ENCODE peak calls at places on chromosomes 6 and 20, in five cellular contexts. S is transverse colon, Y is left lung, A is heart right ventricle, I is esophagus muscularis mucosa. M is an unnamed sample.

GRCh38 chr6:105808571-105808970 is 277.6 kb upstream of the PRDM1 start:
- DNase-seq in S (no peak), Y (no peak), A (no peak), I (no peak), M (no peak)

GRCh38 chr20:57325632-57326356 is 3.8 kb upstream of the SPO11 start:
- DNase-seq in S (no peak), Y (no peak), A (no peak), I (peak), M (no peak)

GRCh38 chr6:159196430-159196829 is 27.2 kb downstream of the FNDC1 start:
- DNase-seq in S (no peak), Y (no peak), A (no peak), I (no peak), M (no peak)

GRCh38 chr20:48329676-48330644 is 497.8 kb downstream of the PREX1 start:
- DNase-seq in S (no peak), Y (no peak), A (no peak), I (no peak), M (no peak)

GRCh38 chr6:91299544-91300491 is 712.9 kb upstream of the MAP3K7 start:
- DNase-seq in S (peak), Y (no peak), A (no peak), I (no peak), M (no peak)

GRCh38 chr6:28004350-28005123 is 47.5 kb downstream of the OR2B6 start:
- DNase-seq in S (no peak), Y (no peak), A (no peak), I (no peak), M (no peak)

GRCh38 chr20:58237318-58238182 is 9.1 kb upstream of the ANKRD60 start:
- DNase-seq in S (no peak), Y (no peak), A (no peak), I (no peak), M (no peak)

GRCh38 chr6:41939848-41940758 is 1.5 kb downstream of the CCND3 start:
- DNase-seq in S (peak), Y (peak), A (peak), I (no peak), M (no peak)

GRCh38 chr6:31836676-31837611 is 9.4 kb downstream of the HSPA1B start:
- DNase-seq in S (peak), Y (no peak), A (no peak), I (no peak), M (no peak)

GRCh38 chr20:38418509-38419204 is 16.5 kb downstream of the SNHG17 start:
- DNase-seq in S (no peak), Y (no peak), A (peak), I (no peak), M (no peak)

GRCh38 chr20:22805970-22806369 is 221.6 kb upstream of the FOXA2 start:
- DNase-seq in S (no peak), Y (no peak), A (no peak), I (no peak), M (no peak)

GRCh38 chr6:67736816-67737215 is 898.3 kb upstream of the ADGRB3 start:
- DNase-seq in S (no peak), Y (no peak), A (no peak), I (no peak), M (no peak)

GRCh38 chr20:52601295-52601971 is 370.7 kb upstream of the TSHZ2 start:
- DNase-seq in S (no peak), Y (no peak), A (no peak), I (no peak), M (no peak)

GRCh38 chr6:33668914-33669313 is 42.6 kb downstream of the UQCC2 start:
- DNase-seq in S (peak), Y (peak), A (no peak), I (no peak), M (no peak)

GRCh38 chr6:125528614-125529013 is 220.8 kb upstream of the HEY2 start:
- DNase-seq in S (no peak), Y (no peak), A (no peak), I (no peak), M (no peak)

GRCh38 chr6:79574636-79575035 is 37.4 kb upstream of the LCA5 start:
- DNase-seq in S (no peak), Y (no peak), A (no peak), I (no peak), M (no peak)

GRCh38 chr6:35044771-35045275 is 96.3 kb downstream of the TCP11 start:
- DNase-seq in S (peak), Y (no peak), A (no peak), I (no peak), M (no peak)

GRCh38 chr6:165991341-165991740 is 176.3 kb downstream of the TBXT start:
- DNase-seq in S (no peak), Y (no peak), A (no peak), I (peak), M (no peak)

GRCh38 chr20:57738484-57738883 is 28.7 kb upstream of the PMEPA1 start:
- DNase-seq in S (peak), Y (no peak), A (no peak), I (no peak), M (no peak)

GRCh38 chr6:24313477-24314141 is 44.2 kb downstream of the DCDC2 start:
- DNase-seq in S (no peak), Y (no peak), A (no peak), I (no peak), M (no peak)

GRCh38 chr20:63878855-63879254 is 13.8 kb downstream of the TPD52L2 start:
- DNase-seq in S (no peak), Y (no peak), A (no peak), I (no peak), M (no peak)

GRCh38 chr20:63295846-63296245 is 2.9 kb downstream of the COL20A1 start:
- DNase-seq in S (no peak), Y (no peak), A (no peak), I (no peak), M (no peak)

GRCh38 chr6:157050537-157051280 is 272.6 kb downstream of the TMEM242 start:
- DNase-seq in S (no peak), Y (no peak), A (no peak), I (no peak), M (peak)

GRCh38 chr6:107731422-107732319 is 92.4 kb downstream of the SCML4 start:
- DNase-seq in S (peak), Y (no peak), A (no peak), I (peak), M (no peak)

GRCh38 chr6:1778693-1779235 is 169.0 kb downstream of the FOXC1 start:
- DNase-seq in S (no peak), Y (no peak), A (no peak), I (no peak), M (no peak)
- H3K27ac ChIP-seq in S (no peak), Y (no peak), A (no peak), I (no peak), M (no peak)

DNA sequence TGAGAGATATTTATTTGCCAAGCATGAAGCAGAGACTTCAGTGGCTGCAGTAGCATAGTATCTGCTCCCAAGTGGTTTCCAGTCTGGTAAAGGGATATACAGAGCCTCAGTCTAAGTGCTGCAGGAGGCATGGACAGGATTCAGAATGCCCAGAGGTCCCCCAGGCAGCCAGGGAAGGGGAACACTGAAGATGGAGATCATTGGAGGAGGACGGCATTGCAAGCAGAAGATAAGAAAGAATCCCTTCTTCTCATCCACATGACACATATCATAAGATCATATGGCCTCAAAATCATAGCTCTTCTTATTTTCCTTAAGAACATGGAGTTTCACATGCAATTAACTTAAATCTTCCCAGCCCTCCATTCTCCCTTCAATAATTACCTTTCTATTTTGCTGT is 136.1 kb downstream of the KCNQ5 start:
- DNase-seq in S (no peak), Y (no peak), A (no peak), I (no peak), M (no peak)
- H3K4me3 ChIP-seq in S (no peak), Y (no peak), A (no peak), I (no peak), M (no peak)

DNA sequence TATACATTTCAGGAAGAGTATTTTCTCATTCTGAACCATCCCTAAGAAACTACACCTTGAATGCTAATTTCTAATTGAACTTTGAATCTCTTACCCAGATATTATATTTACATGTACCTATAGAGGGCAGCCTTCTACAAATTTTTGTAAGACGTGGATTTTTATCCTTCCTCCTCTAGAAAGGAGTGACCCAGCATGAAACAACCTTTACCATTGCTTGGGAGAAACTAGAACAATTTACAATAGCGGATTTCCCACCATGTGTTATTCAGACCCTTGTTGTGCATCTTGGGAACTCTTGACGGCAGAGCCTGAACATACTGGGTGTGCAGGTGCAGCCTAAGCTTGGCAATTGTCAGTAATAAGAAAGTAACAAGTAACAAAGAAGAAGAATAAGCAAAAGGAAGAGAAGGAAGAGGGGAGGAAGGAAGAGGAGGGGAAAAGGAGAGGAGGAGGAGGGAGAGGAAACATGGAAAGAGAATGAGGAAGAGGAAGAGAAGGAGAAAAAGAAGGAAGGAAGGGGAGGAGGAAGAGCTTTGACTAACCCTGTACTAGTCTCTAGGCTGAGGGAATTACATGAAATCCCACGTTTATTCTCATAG is 10.8 kb upstream of the TAAR1 start:
- DNase-seq in S (no peak), Y (no peak), A (no peak), I (no peak), M (no peak)
- TF ChIP-seq CTCF in S (no peak), Y (peak), A (peak), I (peak), M (peak)

DNA sequence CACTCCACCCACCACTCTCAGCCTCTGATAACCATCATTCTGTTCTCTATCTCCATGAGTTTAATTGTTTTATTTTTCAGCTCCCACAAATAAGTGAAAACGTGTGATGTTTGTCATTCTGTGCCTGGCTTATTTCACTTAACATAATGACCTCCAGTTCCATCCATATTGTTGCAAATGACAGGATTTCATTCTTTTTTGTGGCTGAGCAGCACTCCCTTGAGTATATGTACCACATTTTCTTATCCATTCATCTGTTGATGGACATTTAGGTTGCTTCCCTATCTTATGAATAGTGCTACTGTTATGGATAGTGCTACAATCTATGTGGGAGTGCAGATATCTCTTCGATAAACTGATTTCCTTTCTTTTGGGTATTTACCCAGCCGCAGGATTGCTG is 103.3 kb upstream of the PDE7B start:
- DNase-seq in S (no peak), Y (no peak), A (no peak), I (no peak), M (no peak)
- H3K27ac ChIP-seq in S (no peak), Y (no peak), A (no peak), I (no peak), M (no peak)

GRCh38 chr20:3729378-3729777 is 3.1 kb upstream of the HSPA12B start:
- DNase-seq in S (no peak), Y (no peak), A (no peak), I (no peak), M (no peak)

GRCh38 chr20:3728876-3729275 is 3.6 kb upstream of the HSPA12B start:
- DNase-seq in S (no peak), Y (no peak), A (no peak), I (no peak), M (no peak)

GRCh38 chr20:3729811-3730550 is 2.5 kb upstream of the HSPA12B start:
- DNase-seq in S (no peak), Y (no peak), A (peak), I (no peak), M (no peak)

GRCh38 chr20:3727333-3728035 is 5.0 kb upstream of the HSPA12B start:
- DNase-seq in S (no peak), Y (no peak), A (no peak), I (no peak), M (no peak)

DNA sequence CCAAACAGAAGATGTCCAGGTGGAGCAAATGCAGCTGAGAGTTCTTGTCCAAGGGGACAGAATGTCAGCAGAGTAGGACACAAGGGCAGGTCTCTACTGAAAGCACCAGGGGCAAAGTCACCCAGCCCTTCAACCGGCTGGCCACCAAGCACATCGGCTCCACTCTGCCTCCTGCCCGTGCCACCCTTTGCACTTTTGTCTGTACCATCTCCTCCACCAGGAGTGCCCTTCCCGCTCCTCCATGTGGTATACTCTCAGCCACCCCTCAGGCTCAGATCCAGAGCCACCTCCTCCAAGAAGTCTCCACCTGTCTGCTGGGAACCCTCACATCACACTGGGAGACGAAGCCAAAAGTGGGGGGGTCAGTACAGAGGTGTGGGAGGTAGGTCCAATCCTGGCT is 4.1 kb upstream of the HSPA12B start:
- DNase-seq in S (no peak), Y (no peak), A (no peak), I (no peak), M (no peak)
- H3K4me3 ChIP-seq in S (no peak), Y (no peak), A (no peak), I (no peak), M (no peak)

DNA sequence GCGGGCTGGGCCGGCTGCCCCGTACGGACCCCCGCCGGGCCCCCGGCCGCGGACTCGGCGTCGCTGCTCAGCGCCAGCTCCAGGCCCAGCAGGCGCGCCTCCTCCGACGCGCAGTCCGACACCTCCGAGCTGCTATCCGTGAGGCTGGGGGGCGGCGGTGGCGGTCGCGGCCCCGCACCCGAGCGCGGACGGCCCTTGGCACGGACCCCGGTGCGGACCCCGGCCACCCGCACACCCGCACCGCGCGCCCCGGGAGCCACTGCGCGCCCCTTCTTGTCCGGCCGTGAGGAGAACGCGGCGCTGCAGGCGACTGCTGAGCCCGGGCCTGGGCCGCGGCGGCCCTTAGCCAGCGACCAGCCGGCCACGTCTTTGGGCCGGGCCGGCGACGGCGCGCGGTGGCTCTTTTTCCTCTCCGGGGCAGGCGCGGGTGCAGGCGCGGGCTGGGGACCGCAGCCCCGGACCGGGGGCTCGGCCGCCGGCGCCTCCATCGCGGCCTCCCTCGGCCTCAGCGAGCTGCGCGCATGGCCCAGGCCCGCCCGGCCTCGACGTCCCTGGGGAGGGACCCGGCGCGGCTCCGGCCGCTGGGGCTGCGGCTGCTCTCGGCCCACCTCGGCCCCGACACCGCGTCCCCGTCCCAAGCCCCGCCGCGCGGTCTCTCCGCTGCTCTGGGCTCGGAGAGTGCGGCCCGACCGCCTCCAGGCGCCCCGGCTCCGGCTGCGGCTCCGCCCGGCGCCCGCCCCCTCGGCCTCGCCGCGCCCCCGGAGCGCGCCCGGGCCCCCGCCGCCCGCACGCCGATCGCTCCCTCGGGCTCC is 12.9 kb upstream of the TLDC2 start:
- DNase-seq in S (no peak), Y (no peak), A (no peak), I (no peak), M (no peak)
- TF ChIP-seq CTCF in S (no peak), Y (no peak), A (no peak), I (no peak), M (no peak)

DNA sequence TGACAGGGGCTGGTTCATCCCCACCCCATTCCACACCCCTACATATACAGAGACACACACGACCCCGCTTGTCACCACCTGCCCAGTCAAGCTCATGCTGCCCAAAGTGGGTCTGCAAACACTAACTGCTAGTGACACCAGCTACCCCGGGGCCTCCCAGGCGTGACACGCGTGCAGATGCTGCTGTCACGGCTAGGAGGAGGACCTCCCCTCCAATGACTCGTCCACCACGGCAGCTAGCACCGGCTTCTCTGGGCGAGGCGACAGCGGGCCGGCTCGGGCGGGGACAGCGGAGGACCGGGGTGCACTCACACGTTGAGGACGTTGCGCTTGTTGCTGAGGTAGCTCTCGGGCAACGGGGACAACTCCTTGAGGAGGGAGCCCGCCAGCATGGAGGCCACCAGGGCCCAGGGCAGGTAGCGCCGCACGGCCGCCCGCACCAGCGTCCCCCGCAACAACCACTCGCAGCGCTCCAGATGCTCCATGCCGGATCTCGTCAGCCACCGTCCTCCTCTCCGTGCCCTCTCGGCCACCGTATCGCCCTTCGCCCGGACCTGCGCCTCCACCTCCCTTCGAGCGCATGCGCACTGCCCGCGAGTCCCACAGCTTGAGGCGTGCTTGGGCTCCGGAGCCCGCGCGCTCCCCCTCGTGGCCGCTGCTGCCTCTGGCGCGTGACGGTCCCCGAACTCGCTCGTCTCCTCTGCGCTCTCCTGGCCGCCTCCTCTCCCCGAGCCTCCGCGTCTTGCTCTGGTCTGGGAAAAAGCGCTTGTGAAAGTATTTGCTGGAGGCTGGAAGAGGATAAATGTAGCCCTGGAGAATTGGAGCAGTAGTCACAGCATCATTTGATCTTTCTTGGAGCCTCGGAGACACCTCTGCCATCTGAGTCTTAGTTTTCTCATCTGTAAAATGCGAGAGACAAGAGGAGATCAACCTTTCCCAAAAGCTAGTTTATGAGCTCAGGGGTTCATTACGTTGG is at the start of gene FITM2:
- DNase-seq in S (peak), Y (peak), A (peak), I (peak), M (peak)
- H3K27ac ChIP-seq in S (peak), Y (peak), A (peak), I (peak), M (peak)

DNA sequence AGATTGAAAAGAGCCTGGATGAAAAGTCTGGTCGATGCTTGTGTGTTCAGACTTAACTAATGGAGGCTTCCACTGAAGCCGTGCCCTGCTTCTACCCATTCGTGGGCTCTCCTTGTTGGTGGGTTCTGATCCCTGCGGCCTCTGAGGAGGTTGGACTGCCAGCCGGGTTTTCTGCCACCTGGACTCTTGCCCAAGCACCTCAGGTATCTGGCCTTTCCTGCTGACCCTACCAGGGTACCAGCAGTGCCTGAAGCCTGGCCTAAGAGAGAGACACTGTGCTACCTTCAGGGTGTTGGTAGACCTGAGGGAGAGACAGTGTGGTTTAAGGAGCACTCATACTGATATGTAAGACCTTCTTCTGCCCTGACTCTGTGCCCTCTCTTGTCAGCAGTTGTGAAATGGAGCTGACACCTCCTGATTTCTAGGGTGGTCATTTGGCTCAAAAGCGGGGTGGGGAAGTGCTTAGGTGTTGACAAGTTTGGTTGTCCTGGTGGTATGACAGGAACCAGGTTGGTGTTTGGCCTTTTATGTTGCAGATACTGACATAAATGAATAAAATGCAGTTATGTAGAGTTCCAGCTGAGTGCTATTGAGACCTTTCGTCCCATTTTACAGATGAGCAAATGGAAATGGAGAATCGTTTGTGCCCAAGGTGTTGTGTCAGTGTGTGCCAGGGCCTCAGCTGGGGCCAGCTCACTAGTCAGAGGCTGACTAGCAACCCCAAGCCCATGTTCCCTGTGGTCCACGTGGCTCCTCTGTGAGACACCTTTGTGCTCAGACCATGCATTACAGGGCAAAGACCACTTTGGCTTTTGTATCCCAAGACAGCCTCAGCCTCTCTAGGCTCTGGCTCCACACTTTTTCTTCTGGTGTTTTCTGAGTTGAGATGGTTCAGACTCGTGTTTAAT is 3.1 kb downstream of the PLCG1 start:
- DNase-seq in S (peak), Y (peak), A (no peak), I (no peak), M (no peak)
- H3K4me3 ChIP-seq in S (no peak), Y (no peak), A (no peak), I (no peak), M (peak)

M was measured in dorsolateral prefrontal cortex.